ENCODE peak calls at places on chromosomes 1 and 21, in four cellular contexts. H, L, G and I are unnamed samples.

GRCh38 chr1:161335796-161336195 is 21.6 kb downstream of the SDHC start:
- DNase-seq in H (no peak), G (no peak), L (no peak), I (no peak)

GRCh38 chr1:200699871-200700270 is 30.2 kb upstream of the DDX59 start:
- DNase-seq in L (peak), H (no peak), G (peak), I (no peak)

GRCh38 chr1:33374336-33375105 is 53.6 kb upstream of the A3GALT2 start:
- DNase-seq in G (no peak), H (no peak), L (no peak), I (no peak)

GRCh38 chr1:18814340-18815202 is 44.9 kb downstream of the TAS1R2 start:
- DNase-seq in G (no peak), H (no peak), L (no peak), I (no peak)

GRCh38 chr1:171751208-171751607 is 9.3 kb upstream of the VAMP4 start:
- DNase-seq in L (no peak), H (no peak), G (peak), I (no peak)

GRCh38 chr1:156821801-156822200 is 5.2 kb upstream of the SH2D2A start:
- DNase-seq in H (no peak), L (no peak), G (no peak), I (no peak)

GRCh38 chr21:40754466-40754865 is 92.5 kb downstream of the DSCAM start:
- DNase-seq in H (no peak), L (no peak), G (no peak), I (no peak)

GRCh38 chr1:188462837-188463236 is 1634.1 kb downstream of the PLA2G4A start:
- DNase-seq in G (no peak), H (no peak), L (no peak), I (no peak)

GRCh38 chr1:112697781-112698201 is 9.1 kb downstream of the RHOC start:
- DNase-seq in H (no peak), G (no peak), L (no peak), I (no peak)

GRCh38 chr1:241654019-241654418 is 1.9 kb downstream of the WDR64 start:
- DNase-seq in H (no peak), G (no peak), L (no peak), I (no peak)

GRCh38 chr1:64072089-64072835 is 131.2 kb upstream of the UBE2U start:
- DNase-seq in L (no peak), G (no peak), H (no peak), I (no peak)

GRCh38 chr1:3668148-3668547 is 15.8 kb downstream of the TP73 start:
- DNase-seq in L (no peak), G (no peak), H (peak), I (peak)

GRCh38 chr1:66256629-66257575 is 277.1 kb upstream of the SGIP1 start:
- DNase-seq in L (no peak), H (no peak), G (no peak), I (no peak)

GRCh38 chr1:211194826-211195225 is 60.9 kb upstream of the KCNH1 start:
- DNase-seq in G (no peak), H (no peak), L (no peak), I (no peak)

GRCh38 chr1:203378529-203379271 is 27.8 kb upstream of the FMOD start:
- DNase-seq in H (no peak), L (peak), G (no peak), I (no peak)

GRCh38 chr1:151436985-151437384 is 22.3 kb downstream of the POGZ start:
- DNase-seq in H (no peak), G (no peak), L (no peak), I (no peak)

GRCh38 chr1:64484651-64485050 is 14.7 kb downstream of the CACHD1 start:
- DNase-seq in G (no peak), H (no peak), L (no peak), I (no peak)

GRCh38 chr21:29800051-29800450 is 139.7 kb downstream of the GRIK1 start:
- DNase-seq in H (no peak), L (peak), G (no peak), I (no peak)

GRCh38 chr21:45327458-45328197 is 39.9 kb upstream of the POFUT2 start:
- DNase-seq in G (no peak), H (peak), L (no peak), I (peak)

GRCh38 chr1:25232866-25233784 is 823 bp upstream of the SYF2 start:
- DNase-seq in H (peak), G (peak), L (peak), I (peak)

GRCh38 chr1:170205301-170205700 is 59.5 kb downstream of the NTMT2 start:
- DNase-seq in H (no peak), L (no peak), G (no peak), I (no peak)

GRCh38 chr1:152725261-152725660 is 17.3 kb downstream of the LCE4A start:
- DNase-seq in H (no peak), G (no peak), L (no peak), I (no peak)

GRCh38 chr1:214380418-214380817 is 99.5 kb downstream of the SMYD2 start:
- DNase-seq in L (no peak), H (no peak), G (no peak), I (no peak)

GRCh38 chr1:154683820-154684219 is 75.8 kb upstream of the ADAR start:
- DNase-seq in H (no peak), G (no peak), L (no peak), I (no peak)